ENCODE peak calls at places on chromosomes 11 and 22, in seven cellular contexts. I is left colon, E is thoracic aorta, W is heart left ventricle, P is tibial nerve, F is tibial artery, T is HEK293T. M is an unnamed sample.

GRCh38 chr22:24051568-24051967 is 40.5 kb downstream of the CABIN1 start:
- DNase-seq in I (no peak), E (peak), W (no peak), P (no peak), F (peak), T (no peak), M (no peak)

GRCh38 chr11:108111126-108111525 is 10.2 kb upstream of the ACAT1 start:
- DNase-seq in I (no peak), E (no peak), W (no peak), P (no peak), F (no peak), T (no peak), M (no peak)

GRCh38 chr11:44977493-44977984 is 26.9 kb upstream of the TP53I11 start:
- DNase-seq in I (no peak), E (no peak), W (no peak), P (no peak), F (no peak), T (peak), M (no peak)

GRCh38 chr11:76314741-76315090 is 66.2 kb downstream of the THAP12 start:
- DNase-seq in I (no peak), E (no peak), W (no peak), P (no peak), F (no peak), T (no peak), M (no peak)

GRCh38 chr11:13029872-13030271 is 20.8 kb downstream of the RASSF10 start:
- DNase-seq in I (no peak), E (no peak), W (no peak), P (no peak), F (no peak), T (no peak), M (no peak)

GRCh38 chr22:49284389-49284788 is 543.3 kb downstream of the BRD1 start:
- DNase-seq in I (no peak), E (no peak), W (no peak), P (no peak), F (no peak), T (no peak), M (no peak)

GRCh38 chr11:110463153-110463552 is 33.4 kb downstream of the FDX1 start:
- DNase-seq in I (peak), E (no peak), W (no peak), P (peak), F (peak), T (peak), M (no peak)

GRCh38 chr11:104650234-104650633 is 248.0 kb downstream of the CASP12 start:
- DNase-seq in I (no peak), E (no peak), W (no peak), P (no peak), F (no peak), T (no peak), M (no peak)

GRCh38 chr11:65858354-65859133 is 564 bp upstream of the CFL1 start:
- DNase-seq in I (no peak), E (no peak), W (no peak), P (no peak), F (no peak), T (no peak), M (no peak)

GRCh38 chr22:45680932-45681700 is 9.5 kb downstream of the ATXN10 start:
- DNase-seq in I (no peak), E (no peak), W (no peak), P (no peak), F (no peak), T (no peak), M (no peak)

M was measured in glomerular endothelial cell.